ENCODE peak calls at places on chromosomes 5 and 9, in five cellular contexts. K is EL, Q is NCI-H510A, G is PC-9, Z is T-helper 9 cell. N is an unnamed sample.

GRCh38 chr9:36873247-36873875 is 160.7 kb downstream of the PAX5 start:
- DNase-seq in Q (peak), K (peak), G (peak), Z (peak), N (no peak)

GRCh38 chr9:75903785-75904360 is 13.4 kb downstream of the PCSK5 start:
- DNase-seq in Z (no peak), K (no peak), G (peak), Q (no peak), N (no peak)

GRCh38 chr9:114047717-114048116 is 30.4 kb downstream of the AMBP start:
- DNase-seq in Z (no peak), K (peak), G (no peak), Q (no peak), N (no peak)

GRCh38 chr9:102832814-102833213 is 162.3 kb upstream of the CYLC2 start:
- DNase-seq in Q (no peak), G (no peak), K (no peak), Z (no peak), N (no peak)

GRCh38 chr5:33659526-33660169 is 218.9 kb downstream of the TARS1 start:
- DNase-seq in G (no peak), K (no peak), Q (no peak), Z (no peak), N (no peak)

GRCh38 chr9:133154097-133154989 is 9.4 kb downstream of the GBGT1 start:
- DNase-seq in Q (no peak), K (no peak), Z (no peak), G (no peak), N (peak)

GRCh38 chr9:26656003-26656940 is 236.3 kb downstream of the CAAP1 start:
- DNase-seq in Z (no peak), G (peak), K (peak), Q (no peak), N (no peak)

GRCh38 chr9:109052416-109052815 is 39.1 kb upstream of the CTNNAL1 start:
- DNase-seq in Z (no peak), Q (no peak), K (peak), G (no peak), N (no peak)

GRCh38 chr9:89022071-89022721 is 30.9 kb downstream of the S1PR3 start:
- DNase-seq in G (peak), Z (no peak), Q (no peak), K (no peak), N (no peak)

GRCh38 chr5:96177303-96177869 is 215.7 kb upstream of the ELL2 start:
- DNase-seq in G (peak), Q (no peak), Z (no peak), K (peak), N (peak)

GRCh38 chr5:55441954-55442353 is 92.8 kb downstream of the PLPP1 start:
- DNase-seq in Z (no peak), G (no peak), Q (no peak), K (no peak), N (no peak)

GRCh38 chr5:159331099-159331973 is 1.0 kb upstream of the IL12B start:
- DNase-seq in Z (peak), K (peak), Q (peak), G (peak), N (no peak)

GRCh38 chr5:72817076-72817476 is 615 bp downstream of the TNPO1 start:
- DNase-seq in Z (peak), K (peak), G (no peak), Q (no peak), N (no peak)

GRCh38 chr9:126885089-126885753 is 24.8 kb downstream of the ZBTB34 start:
- DNase-seq in Z (no peak), Q (no peak), G (no peak), K (no peak), N (no peak)

GRCh38 chr5:173247504-173247903 is 12.5 kb upstream of the NKX2-5 start:
- DNase-seq in K (no peak), G (no peak), Q (no peak), Z (no peak), N (no peak)

GRCh38 chr5:65928341-65928752 is 2.0 kb downstream of the ERBIN start:
- DNase-seq in G (no peak), Q (no peak), Z (no peak), K (no peak), N (no peak)

GRCh38 chr5:180831139-180832080 is 28.8 kb upstream of the MGAT1 start:
- DNase-seq in G (peak), K (peak), Q (peak), Z (peak), N (peak)

GRCh38 chr9:1047605-1048235 is 2.4 kb upstream of the DMRT2 start:
- DNase-seq in G (no peak), K (no peak), Z (no peak), Q (no peak), N (no peak)

GRCh38 chr5:142322747-142323479 is 1.9 kb downstream of the SPRY4 start:
- DNase-seq in Q (no peak), K (peak), Z (no peak), G (no peak), N (no peak)